ENCODE peak calls at places on chromosomes 6 and 20, in eight cellular contexts. One of them, this sample, is unnamed.

GRCh38 chr20:59830107-59831023 is 103.1 kb downstream of the SYCP2 start:
- DNase-seq in SK-MEL-5: no peak
- DNase-seq in HCEC 1CT: no peak
- DNase-seq in GDM1: no peak
- DNase-seq in SHP77: peak
- DNase-seq in amygdala: no peak
- DNase-seq in HCT116: no peak
- DNase-seq in WTC11: no peak
- DNase-seq in this sample: no peak

GRCh38 chr6:52976591-52977035 is 18.5 kb downstream of the GSTA4 start:
- DNase-seq in SK-MEL-5: no peak
- DNase-seq in WTC11: no peak
- DNase-seq in SHP77: no peak
- DNase-seq in HCT116: no peak
- DNase-seq in amygdala: no peak
- DNase-seq in HCEC 1CT: no peak
- DNase-seq in GDM1: no peak
- DNase-seq in this sample: no peak

GRCh38 chr6:98949589-98949988 is 1.8 kb upstream of the FBXL4 start:
- DNase-seq in HCT116: no peak
- DNase-seq in HCEC 1CT: no peak
- DNase-seq in SHP77: no peak
- DNase-seq in SK-MEL-5: no peak
- DNase-seq in amygdala: no peak
- DNase-seq in WTC11: no peak
- DNase-seq in GDM1: no peak
- DNase-seq in this sample: no peak

GRCh38 chr6:3013901-3014674 is 14.4 kb downstream of the NQO2 start:
- DNase-seq in WTC11: no peak
- DNase-seq in HCEC 1CT: no peak
- DNase-seq in SK-MEL-5: no peak
- DNase-seq in GDM1: no peak
- DNase-seq in HCT116: no peak
- DNase-seq in SHP77: no peak
- DNase-seq in amygdala: no peak
- DNase-seq in this sample: no peak

GRCh38 chr6:123838612-123839279 is 35.1 kb downstream of the NKAIN2 start:
- DNase-seq in amygdala: no peak
- DNase-seq in WTC11: no peak
- DNase-seq in HCEC 1CT: no peak
- DNase-seq in SK-MEL-5: no peak
- DNase-seq in HCT116: no peak
- DNase-seq in GDM1: no peak
- DNase-seq in SHP77: peak
- DNase-seq in this sample: no peak

GRCh38 chr6:119643866-119644265 is 294.3 kb upstream of the MAN1A1 start:
- DNase-seq in HCT116: no peak
- DNase-seq in SHP77: no peak
- DNase-seq in GDM1: no peak
- DNase-seq in amygdala: no peak
- DNase-seq in SK-MEL-5: no peak
- DNase-seq in HCEC 1CT: no peak
- DNase-seq in WTC11: no peak
- DNase-seq in this sample: no peak

GRCh38 chr6:12916001-12916400 is 199.4 kb downstream of the PHACTR1 start:
- DNase-seq in amygdala: no peak
- DNase-seq in GDM1: no peak
- DNase-seq in SK-MEL-5: no peak
- DNase-seq in HCT116: no peak
- DNase-seq in HCEC 1CT: no peak
- DNase-seq in WTC11: no peak
- DNase-seq in SHP77: no peak
- DNase-seq in this sample: no peak

GRCh38 chr6:154535146-154535545 is 24.7 kb upstream of the CNKSR3 start:
- DNase-seq in SK-MEL-5: no peak
- DNase-seq in WTC11: no peak
- DNase-seq in HCT116: no peak
- DNase-seq in SHP77: no peak
- DNase-seq in HCEC 1CT: no peak
- DNase-seq in amygdala: no peak
- DNase-seq in GDM1: no peak
- DNase-seq in this sample: no peak

GRCh38 chr6:144617231-144618199 is 332.4 kb downstream of the UTRN start:
- DNase-seq in HCT116: no peak
- DNase-seq in HCEC 1CT: no peak
- DNase-seq in SK-MEL-5: no peak
- DNase-seq in GDM1: no peak
- DNase-seq in SHP77: no peak
- DNase-seq in WTC11: no peak
- DNase-seq in amygdala: no peak
- DNase-seq in this sample: no peak

GRCh38 chr6:80771941-80772340 is 665.5 kb downstream of the BCKDHB start:
- DNase-seq in SHP77: no peak
- DNase-seq in HCEC 1CT: peak
- DNase-seq in HCT116: no peak
- DNase-seq in WTC11: peak
- DNase-seq in SK-MEL-5: peak
- DNase-seq in GDM1: no peak
- DNase-seq in amygdala: no peak
- DNase-seq in this sample: no peak

GRCh38 chr20:22719250-22719649 is 134.9 kb upstream of the FOXA2 start:
- DNase-seq in SK-MEL-5: no peak
- DNase-seq in HCEC 1CT: no peak
- DNase-seq in GDM1: no peak
- DNase-seq in amygdala: no peak
- DNase-seq in HCT116: no peak
- DNase-seq in WTC11: no peak
- DNase-seq in SHP77: no peak
- DNase-seq in this sample: no peak

GRCh38 chr20:41392871-41393704 is 26.5 kb upstream of the EMILIN3 start:
- DNase-seq in HCEC 1CT: no peak
- DNase-seq in WTC11: no peak
- DNase-seq in HCT116: no peak
- DNase-seq in GDM1: no peak
- DNase-seq in SHP77: no peak
- DNase-seq in amygdala: peak
- DNase-seq in SK-MEL-5: peak
- DNase-seq in this sample: no peak